ENCODE peak calls at places on chromosomes 4 and X, in nine cellular contexts. J is stimulated activated CD4-positive, alpha-beta T cell treated with anti-CD3 and anti-CD28 coated beads, Interleukin-1b, Interleukin-23, amount 100 ng/mL, for 1 hour; Z is left kidney; P is breast epithelium; Y is NCI-H774; T is NCI-H1417; V is activated naive CD4-positive, alpha-beta T cell; S is neural progenitor cell; I is Calu3. C is an unnamed sample.

GRCh38 chrX:37357436-37357835 is 8.3 kb downstream of the PRRG1 start:
- DNase-seq in J (no peak), Z (no peak), P (no peak), Y (no peak), T (no peak), V (no peak), S (no peak), I (no peak), C (no peak)

GRCh38 chr4:53321151-53321987 is 44.5 kb downstream of the SCFD2 start:
- DNase-seq in J (no peak), Z (no peak), P (no peak), Y (peak), T (peak), V (no peak), S (no peak), I (no peak), C (no peak)

GRCh38 chrX:153474266-153474665 is 3.9 kb upstream of the HAUS7 start:
- DNase-seq in J (no peak), Z (no peak), P (no peak), Y (peak), T (no peak), V (no peak), S (no peak), I (no peak), C (no peak)

GRCh38 chr4:110793890-110794588 is 171.2 kb upstream of the PITX2 start:
- DNase-seq in J (no peak), Z (peak), P (no peak), Y (no peak), T (peak), V (no peak), S (peak), I (no peak), C (no peak)

GRCh38 chr4:72975488-72975784 is 94.1 kb downstream of the COX18 start:
- DNase-seq in J (no peak), Z (no peak), P (no peak), Y (no peak), T (no peak), V (no peak), S (no peak), I (no peak), C (no peak)

GRCh38 chr4:15244354-15244753 is 183.5 kb upstream of the C1QTNF7 start:
- DNase-seq in J (no peak), Z (no peak), P (no peak), Y (no peak), T (no peak), V (no peak), S (no peak), I (no peak), C (no peak)

GRCh38 chr4:37661643-37662221 is 24.4 kb downstream of the RELL1 start:
- DNase-seq in J (no peak), Z (no peak), P (no peak), Y (no peak), T (no peak), V (no peak), S (no peak), I (no peak), C (no peak)

GRCh38 chr4:74805601-74806000 is 11.3 kb upstream of the BTC start:
- DNase-seq in J (no peak), Z (peak), P (no peak), Y (no peak), T (no peak), V (no peak), S (no peak), I (peak), C (no peak)

GRCh38 chr4:182862166-182862875 is 54.9 kb downstream of the DCTD start:
- DNase-seq in J (no peak), Z (peak), P (no peak), Y (no peak), T (peak), V (no peak), S (peak), I (no peak), C (no peak)

GRCh38 chrX:131802836-131803626 is 220.1 kb upstream of the STK26 start:
- DNase-seq in J (no peak), Z (no peak), P (peak), Y (peak), T (peak), V (no peak), S (no peak), I (no peak), C (peak)

GRCh38 chr4:154569584-154569983 is 6.8 kb downstream of the FGB start:
- DNase-seq in J (no peak), Z (no peak), P (no peak), Y (no peak), T (no peak), V (no peak), S (no peak), I (no peak), C (no peak)

C was measured in HAP-1.